ENCODE peak calls at places on chromosomes 6 and 20, in five cellular contexts. J is H7, F is upper lobe of right lung, M is HuH-7.5, C is NCI-H2081. E is an unnamed sample.

GRCh38 chr6:6474170-6474920 is 114.2 kb upstream of the LY86 start:
- DNase-seq in J (peak; percentile 16), F (no peak), M (no peak), C (peak; percentile 99), E (no peak)

GRCh38 chr20:50286609-50287008 is 96.0 kb downstream of the CEBPB start:
- DNase-seq in J (peak; percentile 92), F (no peak), M (no peak), C (no peak), E (no peak)

GRCh38 chr20:11459090-11459877 is 458.4 kb upstream of the BTBD3 start:
- DNase-seq in J (no peak), F (no peak), M (no peak), C (no peak), E (no peak)

GRCh38 chr6:127402890-127403617 is 56.1 kb downstream of the KIAA0408 start:
- DNase-seq in J (no peak), F (no peak), M (no peak), C (no peak), E (no peak)

GRCh38 chr6:2756687-2757224 is 6.0 kb upstream of the MYLK4 start:
- DNase-seq in J (no peak), F (no peak), M (no peak), C (no peak), E (no peak)

GRCh38 chr20:19026121-19026878 is 186.1 kb upstream of the SLC24A3 start:
- DNase-seq in J (no peak), F (no peak), M (no peak), C (no peak), E (no peak)

GRCh38 chr20:10655723-10656122 is 18.1 kb downstream of the JAG1 start:
- DNase-seq in J (no peak), F (no peak), M (no peak), C (no peak), E (no peak)

GRCh38 chr6:108735310-108735990 is 112.8 kb upstream of the ARMC2 start:
- DNase-seq in J (no peak), F (no peak), M (no peak), C (no peak), E (peak; percentile 56)

GRCh38 chr6:47729019-47729418 is 30.6 kb downstream of the ADGRF4 start:
- DNase-seq in J (no peak), F (no peak), M (no peak), C (no peak), E (no peak)

GRCh38 chr20:38676576-38676975 is 47.7 kb upstream of the SLC32A1 start:
- DNase-seq in J (no peak), F (no peak), M (no peak), C (no peak), E (no peak)

E was measured in HCT116.